ENCODE peak calls at places on chromosomes 3 and 15, in five cellular contexts. I, A, P, D and T are unnamed samples.

GRCh38 chr3:167714871-167715270 is 19.8 kb downstream of the PDCD10 start:
- DNase-seq in I (no peak), A (no peak), D (no peak), P (no peak), T (no peak)

GRCh38 chr15:66907826-66908502 is 157.4 kb upstream of the SMAD3 start:
- DNase-seq in D (no peak), A (no peak), I (peak), P (no peak), T (no peak)

GRCh38 chr15:38562278-38562677 is 2.3 kb downstream of the RASGRP1 start:
- DNase-seq in P (no peak), D (no peak), I (no peak), A (no peak), T (no peak)

GRCh38 chr3:190617185-190617584 is 103.3 kb downstream of the IL1RAP start:
- DNase-seq in A (no peak), I (no peak), P (peak), D (no peak), T (peak)

GRCh38 chr15:65226221-65226620 is 14.9 kb upstream of the CILP start:
- DNase-seq in A (no peak), I (no peak), P (no peak), D (no peak), T (no peak)

GRCh38 chr15:31366169-31366734 is 39.6 kb downstream of the KLF13 start:
- DNase-seq in I (no peak), A (no peak), P (no peak), D (no peak), T (no peak)

GRCh38 chr3:13493867-13494441 is 13.8 kb downstream of the HDAC11 start:
- DNase-seq in I (no peak), A (no peak), D (no peak), P (no peak), T (no peak)

GRCh38 chr3:185149591-185149990 is 3.3 kb downstream of the C3orf70 start:
- DNase-seq in D (no peak), I (no peak), P (no peak), A (no peak), T (no peak)

GRCh38 chr3:186967686-186968085 is 37.4 kb downstream of the ST6GAL1 start:
- DNase-seq in A (no peak), D (no peak), P (no peak), I (peak), T (no peak)

GRCh38 chr15:40911139-40911538 is 16.9 kb downstream of the VPS18 start:
- DNase-seq in P (no peak), I (no peak), A (no peak), D (no peak), T (no peak)
- H3K9ac ChIP-seq in P (no peak), I (no peak), A (no peak), D (no peak), T (no peak)

DNA sequence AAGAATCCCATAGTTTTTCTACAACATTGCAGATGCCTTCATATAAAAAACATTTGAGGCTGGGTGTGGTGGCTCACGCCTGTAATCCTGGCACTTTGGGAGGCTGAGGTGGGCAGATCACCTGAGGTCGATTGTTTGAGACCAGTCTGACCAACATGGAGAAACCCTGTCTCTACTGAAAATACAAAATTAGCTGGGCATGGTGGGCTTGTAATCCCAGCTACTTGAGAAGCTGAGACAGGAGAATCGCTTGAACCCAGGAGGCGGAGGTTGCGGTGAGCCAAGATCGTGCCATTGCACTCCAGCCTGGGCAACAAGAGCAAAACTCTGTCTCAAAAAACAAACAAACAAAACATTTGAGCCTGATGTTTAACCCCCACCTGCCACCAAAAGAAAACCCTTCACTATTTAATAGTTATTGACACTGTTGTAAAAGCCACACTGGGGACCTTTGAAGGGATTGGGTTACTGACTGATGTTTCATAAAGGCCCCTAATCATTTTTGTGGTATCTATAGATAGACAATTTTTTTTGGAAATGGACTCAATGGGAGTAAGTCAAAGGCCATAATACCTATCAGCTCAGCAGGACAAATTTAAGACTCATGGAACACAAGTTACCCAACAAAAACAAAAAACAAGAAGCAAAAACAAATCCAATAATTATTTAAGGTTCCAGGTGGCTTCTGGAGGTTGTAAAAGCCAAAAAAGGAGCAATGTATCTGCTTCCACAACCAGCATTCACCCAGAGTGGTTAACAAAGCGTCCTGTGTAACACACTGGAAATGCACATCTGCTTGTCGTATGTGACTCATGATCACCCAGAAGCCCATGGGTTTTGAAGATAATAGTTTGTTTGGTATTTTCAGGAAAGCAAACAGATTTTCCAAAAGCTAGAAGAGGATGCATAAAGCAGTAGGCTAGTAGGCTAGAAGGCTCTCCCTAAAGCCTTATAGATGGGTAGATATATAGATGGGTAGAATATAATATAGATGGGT is 41.2 kb downstream of the CDCP1 start:
- DNase-seq in A (peak), P (no peak), D (no peak), I (peak), T (peak)
- H3K9ac ChIP-seq in A (no peak), P (no peak), D (no peak), I (no peak), T (peak)

DNA sequence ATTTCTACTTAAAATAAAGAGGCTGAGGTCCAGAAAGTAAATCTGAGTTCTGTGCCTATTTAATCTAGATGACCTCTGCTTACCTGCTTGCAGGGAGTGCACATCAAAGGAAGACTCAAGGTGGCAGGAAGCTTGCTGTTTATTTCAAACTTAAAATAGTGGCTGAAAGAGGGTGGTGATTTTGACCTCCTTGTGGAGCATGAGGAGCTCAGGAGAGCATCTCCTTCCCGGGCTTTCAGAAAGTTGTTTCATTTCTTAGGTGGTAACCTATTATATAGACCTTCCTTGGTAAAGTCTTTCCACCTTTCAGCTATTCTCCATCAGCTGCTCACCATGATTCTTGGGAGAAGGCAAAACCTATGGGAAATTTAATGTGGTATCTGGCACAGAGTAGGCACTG is 494 bp downstream of the GCSAM start:
- DNase-seq in D (no peak), I (no peak), A (no peak), P (no peak), T (no peak)
- H3K9ac ChIP-seq in D (no peak), I (no peak), A (no peak), P (no peak), T (no peak)

GRCh38 chr15:58227706-58228543 is 89.7 kb downstream of the AQP9 start:
- DNase-seq in D (peak), I (peak), A (peak), P (peak), T (peak)
- H3K9ac ChIP-seq in D (no peak), I (no peak), A (peak), P (no peak), T (no peak)

GRCh38 chr3:129015388-129016105 is 14.4 kb downstream of the EFCC1 start:
- DNase-seq in I (no peak), P (no peak), A (no peak), D (no peak), T (no peak)

GRCh38 chr3:129013491-129013891 is 12.4 kb downstream of the EFCC1 start:
- DNase-seq in A (no peak), D (no peak), P (no peak), I (no peak), T (no peak)

GRCh38 chr3:129014148-129014547 is 13.0 kb downstream of the EFCC1 start:
- DNase-seq in A (peak), P (no peak), D (no peak), I (peak), T (no peak)

GRCh38 chr3:129016366-129016724 is 15.2 kb downstream of the EFCC1 start:
- DNase-seq in A (no peak), P (no peak), D (no peak), I (no peak), T (peak)

GRCh38 chr3:129014793-129015345 is 13.8 kb downstream of the EFCC1 start:
- DNase-seq in A (no peak), D (no peak), I (no peak), P (no peak), T (no peak)
- H3K9ac ChIP-seq in A (no peak), D (no peak), I (no peak), P (no peak), T (no peak)

DNA sequence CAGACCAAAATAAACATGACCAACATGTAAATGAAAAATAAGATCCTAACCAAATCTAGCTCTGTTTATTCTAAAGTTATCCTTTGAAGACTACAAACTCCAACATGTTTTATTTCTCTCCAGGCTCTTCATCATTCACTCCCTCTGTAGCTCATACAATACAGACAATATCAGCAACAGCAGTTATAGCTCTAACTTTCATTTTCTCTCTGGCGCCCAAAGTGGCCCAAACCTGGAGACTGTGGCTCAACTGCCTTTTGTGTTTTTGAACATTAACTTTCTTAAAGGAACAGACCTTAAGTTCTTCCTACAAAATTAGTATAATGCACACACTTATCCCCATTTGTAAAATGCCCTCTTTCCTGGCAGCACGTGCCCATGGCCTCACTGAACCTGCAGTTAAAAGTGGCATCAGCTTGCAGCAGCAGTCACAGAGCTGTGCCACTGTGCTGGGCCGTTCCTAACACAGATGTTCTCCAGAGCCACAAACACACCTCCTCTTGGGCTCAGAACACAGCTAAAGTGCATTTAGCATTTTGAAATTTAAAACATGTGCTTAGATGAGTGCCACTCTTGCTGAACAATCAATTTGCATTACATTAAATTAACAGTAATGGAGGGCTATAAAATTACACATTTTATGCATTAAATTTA is 91.8 kb downstream of the RORA start:
- DNase-seq in I (no peak), A (no peak), P (no peak), D (no peak), T (no peak)
- H3K9ac ChIP-seq in I (no peak), A (no peak), P (no peak), D (no peak), T (no peak)

DNA sequence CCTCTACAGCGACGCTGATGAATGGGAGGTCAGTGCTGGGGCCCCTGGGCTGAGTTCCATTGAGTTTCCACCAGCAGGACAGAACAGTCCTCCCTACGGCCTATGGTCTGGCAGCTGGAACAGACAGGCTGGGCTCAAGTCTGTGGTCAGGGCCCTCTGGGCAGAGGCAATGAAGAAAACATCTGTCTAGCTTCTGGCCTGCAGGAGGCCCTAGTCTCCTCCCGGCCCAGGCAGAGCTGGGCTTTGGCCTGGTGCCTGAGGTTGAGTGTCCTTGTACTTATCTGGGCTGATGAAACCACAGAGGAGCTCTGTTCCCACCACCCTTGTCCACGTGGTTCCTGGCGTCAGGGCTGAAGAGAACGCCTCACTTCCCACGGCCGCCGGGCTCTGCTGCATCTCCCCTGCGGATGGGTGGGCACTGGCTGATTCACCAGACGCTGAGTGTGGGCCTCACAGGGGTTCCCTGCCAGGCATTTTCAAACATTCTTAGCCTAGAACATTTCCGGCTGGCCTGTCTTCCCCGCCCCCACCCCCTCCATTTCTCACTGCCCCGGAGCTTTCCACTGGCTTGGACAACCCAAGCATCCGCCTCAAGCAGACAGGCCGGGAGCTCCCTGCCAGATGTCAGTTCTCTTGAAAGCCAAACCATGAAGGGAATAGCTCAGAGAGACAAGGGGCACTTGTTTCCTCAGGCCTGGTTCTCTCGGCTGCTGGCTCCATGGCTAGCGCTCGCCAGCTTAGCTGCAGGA is 20.3 kb downstream of the PPCDC start:
- DNase-seq in I (peak), D (no peak), A (peak), P (no peak), T (no peak)
- H3K9ac ChIP-seq in I (peak), D (no peak), A (peak), P (no peak), T (peak)

GRCh38 chr3:57031622-57032541 is 28.6 kb upstream of the SPATA12 start:
- DNase-seq in A (no peak), I (no peak), P (no peak), D (no peak), T (no peak)
- H3K9ac ChIP-seq in A (no peak), I (no peak), P (no peak), D (no peak), T (no peak)

DNA sequence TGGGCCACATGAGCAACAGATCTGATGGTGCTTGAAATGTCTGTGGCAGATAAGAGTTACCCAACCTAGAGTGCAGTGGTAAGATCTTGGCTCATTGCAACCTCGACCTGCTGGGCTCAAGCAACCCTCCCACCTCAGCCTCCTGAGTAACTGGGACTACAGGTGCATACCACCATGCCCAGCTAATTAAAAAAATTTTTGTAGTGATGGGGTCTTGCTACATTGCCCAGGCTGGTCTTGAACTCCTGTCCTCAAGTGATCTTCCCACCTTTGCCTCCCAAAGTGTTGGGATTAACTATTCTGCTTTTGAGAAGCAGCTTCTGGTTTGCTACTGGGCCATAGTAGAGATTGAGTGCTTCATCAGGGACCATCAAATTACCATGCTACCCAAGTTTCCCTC is 2.9 kb upstream of the TARS3 start:
- DNase-seq in P (no peak), I (no peak), D (no peak), A (no peak), T (no peak)
- H3K9ac ChIP-seq in P (no peak), I (no peak), D (no peak), A (no peak), T (no peak)

GRCh38 chr15:90265271-90266060 is at the start of gene NGRN:
- DNase-seq in A (peak), D (no peak), P (peak), I (peak), T (peak)

GRCh38 chr15:90262426-90262825 is 3.0 kb upstream of the NGRN start:
- DNase-seq in D (no peak), P (no peak), I (no peak), A (no peak), T (no peak)

GRCh38 chr15:90264649-90265048 is 823 bp upstream of the NGRN start:
- DNase-seq in A (no peak), D (no peak), I (no peak), P (no peak), T (peak)

GRCh38 chr15:90259524-90259923 is 5.9 kb upstream of the NGRN start:
- DNase-seq in A (no peak), P (no peak), D (no peak), I (no peak), T (peak)

DNA sequence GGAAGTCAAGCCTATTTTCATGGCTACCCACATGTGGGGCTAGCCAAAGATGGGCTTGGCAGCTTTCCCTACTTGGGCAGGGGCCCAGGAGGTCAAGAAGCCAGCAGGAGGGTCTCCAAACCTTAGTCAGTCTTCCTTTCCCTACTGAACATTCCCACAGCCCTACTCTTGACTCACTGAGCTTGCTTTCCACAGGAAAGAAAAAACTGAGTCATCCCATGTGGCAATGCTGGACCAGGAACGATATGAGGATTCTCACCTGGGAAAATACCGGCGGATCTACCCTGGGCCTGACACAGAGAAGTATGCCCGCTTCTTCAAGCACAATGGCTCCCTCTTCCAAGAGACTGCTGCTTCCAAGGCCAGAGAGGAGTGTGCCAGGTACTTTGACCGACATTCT is 3.7 kb upstream of the NGRN start:
- DNase-seq in P (no peak), D (no peak), A (peak), I (peak), T (peak)
- H3K9ac ChIP-seq in P (no peak), D (peak), A (no peak), I (no peak), T (peak)